ENCODE peak calls at places on chromosomes 1 and 21, in eight cellular contexts. H is lower lobe of right lung; A is cardiac muscle cell; D is neural progenitor cell; R is CD8-positive, alpha-beta memory T cell; Q is adrenal gland; S is dorsolateral prefrontal cortex; P is GM06990. F is an unnamed sample.

GRCh38 chr21:45328198-45329087 is 40.7 kb upstream of the POFUT2 start:
- DNase-seq in P (no peak), R (no peak), D (no peak), S (peak; percentile 41), Q (no peak), H (peak; percentile 66), A (no peak), F (peak; percentile 62)

GRCh38 chr1:40861227-40862003 is 748 bp downstream of the CITED4 start:
- DNase-seq in R (peak; percentile 17), S (peak; percentile 58), P (no peak), H (peak; percentile 69), D (peak; percentile 79), A (peak; percentile 61), Q (peak; percentile 62), F (peak; percentile 79)

GRCh38 chr1:27049607-27050006 is 37.0 kb upstream of the TENT5B start:
- DNase-seq in S (no peak), R (no peak), P (no peak), Q (no peak), A (no peak), D (no peak), H (no peak), F (peak; percentile 68)

GRCh38 chr1:16984717-16985116 is 4.3 kb upstream of the MFAP2 start:
- DNase-seq in R (no peak), A (peak; percentile 96), D (no peak), S (no peak), P (no peak), H (peak; percentile 59), Q (no peak), F (peak; percentile 64)

GRCh38 chr1:160377585-160378206 is 10.8 kb downstream of the NHLH1 start:
- DNase-seq in Q (no peak), D (no peak), S (no peak), H (no peak), P (no peak), R (no peak), A (no peak), F (no peak)

GRCh38 chr1:87826639-87827345 is 498.1 kb downstream of the LMO4 start:
- DNase-seq in Q (peak; percentile 36), P (peak; percentile 39), H (no peak), A (peak; percentile 96), R (no peak), S (no peak), D (no peak), F (no peak)

GRCh38 chr1:201457508-201457960 is 11.5 kb downstream of the PHLDA3 start:
- DNase-seq in A (peak; percentile 61), S (no peak), R (no peak), H (no peak), Q (no peak), D (no peak), P (no peak), F (no peak)

GRCh38 chr1:18947570-18947969 is 8.9 kb downstream of the IFFO2 start:
- DNase-seq in D (no peak), P (no peak), S (no peak), R (no peak), A (no peak), H (peak; percentile 38), Q (no peak), F (peak; percentile 40)

GRCh38 chr1:36881541-36881940 is 152.8 kb downstream of the GRIK3 start:
- DNase-seq in P (no peak), Q (no peak), R (no peak), D (no peak), S (peak; percentile 16), A (no peak), H (no peak), F (no peak)

GRCh38 chr1:222276062-222276461 is 271.8 kb downstream of the HHIPL2 start:
- DNase-seq in Q (no peak), H (no peak), P (no peak), A (no peak), R (no peak), D (no peak), S (no peak), F (no peak)

GRCh38 chr1:38534473-38534823 is 325.1 kb downstream of the RRAGC start:
- DNase-seq in S (no peak), P (no peak), R (no peak), Q (no peak), D (no peak), A (no peak), H (no peak), F (no peak)

GRCh38 chr1:11880911-11881748 is 22.4 kb upstream of the NPPB start:
- DNase-seq in S (no peak), P (no peak), A (no peak), D (no peak), H (no peak), R (no peak), Q (no peak), F (peak; percentile 36)

GRCh38 chr1:53069663-53070327 is 7.8 kb downstream of the PODN start:
- DNase-seq in D (no peak), R (no peak), H (peak; percentile 36), Q (no peak), S (peak; percentile 31), P (no peak), A (no peak), F (peak; percentile 73)

GRCh38 chr1:52674497-52675384 is 23.4 kb downstream of the COA7 start:
- DNase-seq in Q (no peak), A (no peak), D (no peak), S (no peak), H (no peak), P (no peak), R (no peak), F (no peak)

DNA sequence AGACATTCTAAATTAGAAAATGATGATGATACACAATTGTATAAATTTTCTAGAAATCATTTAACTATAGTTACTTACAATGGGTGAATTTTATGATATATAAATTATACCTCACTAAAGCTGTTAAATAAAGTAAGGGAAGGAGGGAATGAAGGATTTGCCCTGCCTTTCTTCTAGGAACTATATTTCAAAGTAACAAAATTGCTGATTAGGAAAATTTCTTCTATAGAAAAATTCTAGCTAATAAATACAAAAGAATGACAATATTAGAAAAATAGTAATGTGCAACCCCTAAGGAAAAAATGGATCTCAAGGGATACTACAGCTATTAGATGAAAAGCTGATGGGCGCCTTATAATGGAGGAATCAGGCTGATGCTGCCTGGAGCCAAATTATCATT is 23.1 kb downstream of the SPATA6 start:
- DNase-seq in P (no peak), R (no peak), A (no peak), S (no peak), D (no peak), Q (no peak), H (no peak), F (no peak)
- H3K4me3 ChIP-seq in P (no peak overlapping the region), R (no peak overlapping the region), A (no peak overlapping the region), S (no peak overlapping the region), D (no peak overlapping the region), Q (no peak overlapping the region), H (no peak overlapping the region), F (no peak overlapping the region)

DNA sequence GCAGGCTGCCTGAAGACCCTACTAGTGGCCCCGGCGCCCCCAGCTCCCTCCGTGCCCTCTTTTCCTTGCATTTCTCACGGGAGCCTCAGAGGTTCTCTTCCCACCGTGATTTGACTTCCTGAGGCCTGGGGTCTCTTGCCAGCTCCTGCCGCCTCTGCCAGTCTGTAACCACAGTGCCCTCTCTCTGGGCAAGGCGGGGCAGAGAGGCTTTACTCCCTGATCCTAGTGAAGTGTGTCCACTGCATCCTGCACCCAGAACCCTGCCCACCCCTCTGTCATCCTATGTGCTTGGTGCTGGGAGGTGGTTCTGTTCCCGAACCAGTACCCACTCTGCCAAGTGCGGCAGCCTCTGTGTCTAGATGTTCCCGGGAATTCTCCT is 2.4 kb downstream of the ESPN start:
- DNase-seq in Q (no peak), A (no peak), R (no peak), D (no peak), S (no peak), P (no peak), H (no peak), F (no peak)
- H3K27me3 ChIP-seq in Q (peaks cover 22% of the 10 kb centered on the region), A (peaks cover 62% of the 10 kb centered on the region), R (peaks cover 28% of the 10 kb centered on the region), D (peaks cover 73% of the 10 kb centered on the region), S (peaks cover 10% of the 10 kb centered on the region), P (no peaks in the 10 kb centered on the region), H (peaks cover 83% of the 10 kb centered on the region), F (peaks cover 48% of the 10 kb centered on the region)

GRCh38 chr1:2052096-2052569 is 1.9 kb downstream of the PRKCZ start:
- DNase-seq in A (no peak), R (no peak), D (no peak), H (no peak), Q (no peak), S (no peak), P (no peak), F (no peak)

GRCh38 chr1:2049225-2049516 is 1.0 kb upstream of the PRKCZ start:
- DNase-seq in D (no peak), A (no peak), H (no peak), S (no peak), Q (no peak), R (no peak), P (no peak), F (no peak)

GRCh38 chr1:2049517-2050481 is at the start of gene PRKCZ:
- DNase-seq in S (no peak), A (peak; percentile 21), H (peak; percentile 95), Q (peak; percentile 94), R (peak; percentile 93), D (peak; percentile 97), P (peak; percentile 91), F (peak; percentile 100)

GRCh38 chr1:2050793-2051682 is 827 bp downstream of the PRKCZ start:
- DNase-seq in R (peak; percentile 11), S (no peak), Q (no peak), P (no peak), A (no peak), H (no peak), D (peak; percentile 57), F (peak; percentile 80)

DNA sequence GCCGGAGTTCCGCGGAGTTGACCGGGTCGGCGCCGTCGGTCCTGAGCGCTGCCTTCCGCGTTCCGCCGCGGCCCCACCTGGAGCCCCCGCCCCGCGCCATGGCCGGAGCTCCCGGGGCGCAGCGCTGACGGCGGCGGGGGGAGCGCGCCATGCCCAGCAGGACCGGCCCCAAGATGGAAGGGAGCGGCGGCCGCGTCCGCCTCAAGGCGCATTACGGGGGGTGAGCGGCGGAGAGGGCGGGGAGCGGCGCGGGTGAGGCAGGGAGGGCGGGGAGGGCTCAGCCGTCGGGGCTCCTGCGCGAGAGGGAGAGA is 226 bp downstream of the PRKCZ start:
- DNase-seq in Q (peak; percentile 48), S (no peak), D (no peak), A (no peak), P (no peak), H (no peak), R (no peak), F (no peak)
- H3K4me3 ChIP-seq in Q (peak overlapping the region; percentile 92), S (peak overlapping the region; percentile 47), D (peak overlapping the region; percentile 97), A (peak overlapping the region; percentile 76), P (peak overlapping the region; percentile 38), H (peak overlapping the region; percentile 66), R (no peak overlapping the region), F (peak overlapping the region; percentile 84)

GRCh38 chr1:115164484-115164883 is 75.2 kb upstream of the TSPAN2 start:
- DNase-seq in P (no peak), H (no peak), Q (peak; percentile 67), R (no peak), A (no peak), D (no peak), S (no peak), F (no peak)

GRCh38 chr1:115166531-115167091 is 77.3 kb upstream of the TSPAN2 start:
- DNase-seq in R (no peak), D (no peak), P (no peak), A (peak; percentile 68), S (no peak), H (no peak), Q (no peak), F (no peak)

GRCh38 chr1:115168026-115168425 is 78.7 kb upstream of the TSPAN2 start:
- DNase-seq in P (no peak), H (no peak), A (no peak), R (no peak), D (no peak), Q (no peak), S (no peak), F (no peak)

GRCh38 chr1:115165776-115166175 is 76.5 kb upstream of the TSPAN2 start:
- DNase-seq in S (no peak), H (no peak), P (no peak), A (no peak), Q (no peak), R (no peak), D (no peak), F (no peak)

GRCh38 chr1:115164940-115165718 is 75.8 kb upstream of the TSPAN2 start:
- DNase-seq in Q (no peak), D (no peak), A (no peak), S (no peak), R (no peak), P (peak; percentile 2), H (no peak), F (no peak)
- H3K27me3 ChIP-seq in Q (no peaks in the 10 kb centered on the region), D (no peaks in the 10 kb centered on the region), A (no peaks in the 10 kb centered on the region), S (no peaks in the 10 kb centered on the region), R (no peaks in the 10 kb centered on the region), P (no peaks in the 10 kb centered on the region), H (no peaks in the 10 kb centered on the region), F (no peaks in the 10 kb centered on the region)

F was measured in H7.